ENCODE peak calls at places on chromosomes 7 and 10, in eight cellular contexts. P is endothelial cell of umbilical vein, B is cardiac muscle cell, W is A673, D is upper lobe of right lung, F is aorta, U is breast epithelium, J is left ventricle myocardium inferior. Q is an unnamed sample.

GRCh38 chr7:13111230-13111629 is 423.8 kb downstream of the ARL4A start:
- DNase-seq in F (no peak), B (no peak), D (no peak), W (no peak), U (no peak), J (no peak), P (no peak), Q (no peak)

GRCh38 chr7:71132521-71133231 is 732 bp downstream of the GALNT17 start:
- DNase-seq in P (no peak), D (no peak), J (peak; percentile 18), B (peak; percentile 3), F (peak; percentile 77), U (no peak), W (no peak), Q (peak; percentile 65)

GRCh38 chr7:12103948-12104347 is 107.1 kb upstream of the TMEM106B start:
- DNase-seq in B (no peak), W (no peak), D (no peak), U (no peak), J (no peak), P (no peak), F (no peak), Q (no peak)

GRCh38 chr7:37673523-37673922 is 10.0 kb upstream of the GPR141 start:
- DNase-seq in D (no peak), W (no peak), F (no peak), P (no peak), J (no peak), B (no peak), U (no peak), Q (no peak)

GRCh38 chr10:19549503-19549902 is 266.7 kb upstream of the PLXDC2 start:
- DNase-seq in F (no peak), W (no peak), D (no peak), J (no peak), B (no peak), U (no peak), P (no peak), Q (no peak)

GRCh38 chr10:42177077-42177792 is 461.1 kb downstream of the ZNF33B start:
- DNase-seq in W (no peak), B (no peak), J (no peak), D (no peak), U (no peak), F (no peak), P (no peak), Q (no peak)

GRCh38 chr7:39016609-39017008 is 38.9 kb downstream of the POU6F2 start:
- DNase-seq in F (no peak), P (no peak), U (peak; percentile 51), B (no peak), W (no peak), D (peak; percentile 68), J (no peak), Q (no peak)

GRCh38 chr7:100464210-100464660 is at the start of gene SPACDR:
- DNase-seq in D (no peak), F (no peak), P (no peak), U (no peak), W (no peak), J (no peak), B (no peak), Q (no peak)

GRCh38 chr7:12212051-12212485 is 974 bp downstream of the TMEM106B start:
- DNase-seq in U (no peak), F (no peak), D (no peak), W (peak; percentile 17), P (no peak), J (no peak), B (peak; percentile 10), Q (no peak)

GRCh38 chr10:132397671-132398565 is 918 bp downstream of the PWWP2B start:
- DNase-seq in J (peak; percentile 32), P (peak; percentile 37), D (peak; percentile 74), B (peak; percentile 45), W (peak; percentile 49), U (no peak), F (no peak), Q (peak; percentile 85)

GRCh38 chr10:3323865-3324498 is 151.4 kb upstream of the PITRM1 start:
- DNase-seq in F (no peak), U (no peak), B (peak; percentile 52), D (no peak), W (peak; percentile 54), J (no peak), P (no peak), Q (no peak)

GRCh38 chr10:16832351-16833080 is 15.3 kb upstream of the RSU1 start:
- DNase-seq in P (peak; percentile 98), D (no peak), W (peak; percentile 97), B (peak; percentile 93), J (no peak), F (no peak), U (peak; percentile 60), Q (no peak)

GRCh38 chr7:155282671-155283070 is 15.0 kb upstream of the INSIG1 start:
- DNase-seq in F (no peak), D (peak; percentile 73), B (no peak), J (no peak), P (no peak), W (peak; percentile 12), U (no peak), Q (no peak)

GRCh38 chr7:111363099-111363498 is 199.2 kb downstream of the IMMP2L start:
- DNase-seq in P (no peak), B (peak; percentile 21), U (no peak), D (no peak), F (no peak), J (no peak), W (no peak), Q (no peak)

GRCh38 chr10:116084166-116084565 is 188.8 kb downstream of the GFRA1 start:
- DNase-seq in U (no peak), J (no peak), W (no peak), B (no peak), F (no peak), D (no peak), P (no peak), Q (no peak)

DNA sequence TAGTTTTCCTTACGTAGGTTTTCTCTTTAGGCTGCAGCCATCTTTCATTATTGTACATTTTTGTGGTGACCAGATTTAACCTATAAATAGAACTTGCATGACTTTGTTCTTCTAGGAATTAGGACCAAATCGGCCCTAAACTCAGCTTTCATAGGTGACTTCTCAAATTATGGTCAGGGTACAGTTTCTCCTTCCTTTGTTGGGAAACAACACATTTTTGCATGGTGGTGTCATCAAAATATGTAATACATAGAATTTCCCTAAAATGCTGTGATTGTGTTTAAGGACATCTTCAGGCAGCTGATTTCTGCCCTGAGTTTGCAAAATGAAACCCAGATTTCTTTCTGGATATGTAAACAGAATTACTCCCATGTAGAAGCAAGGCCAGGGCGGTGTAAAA is 120.8 kb upstream of the FAM171A1 start:
- DNase-seq in B (no peak), F (no peak), U (no peak), J (no peak), W (no peak), D (no peak), P (no peak), Q (no peak)
- H3K27ac ChIP-seq in B (no peak overlapping the region), F (no peak overlapping the region), U (no peak overlapping the region), J (no peak overlapping the region), W (no peak overlapping the region), D (no peak overlapping the region), P (no peak overlapping the region), Q (no peak overlapping the region)

DNA sequence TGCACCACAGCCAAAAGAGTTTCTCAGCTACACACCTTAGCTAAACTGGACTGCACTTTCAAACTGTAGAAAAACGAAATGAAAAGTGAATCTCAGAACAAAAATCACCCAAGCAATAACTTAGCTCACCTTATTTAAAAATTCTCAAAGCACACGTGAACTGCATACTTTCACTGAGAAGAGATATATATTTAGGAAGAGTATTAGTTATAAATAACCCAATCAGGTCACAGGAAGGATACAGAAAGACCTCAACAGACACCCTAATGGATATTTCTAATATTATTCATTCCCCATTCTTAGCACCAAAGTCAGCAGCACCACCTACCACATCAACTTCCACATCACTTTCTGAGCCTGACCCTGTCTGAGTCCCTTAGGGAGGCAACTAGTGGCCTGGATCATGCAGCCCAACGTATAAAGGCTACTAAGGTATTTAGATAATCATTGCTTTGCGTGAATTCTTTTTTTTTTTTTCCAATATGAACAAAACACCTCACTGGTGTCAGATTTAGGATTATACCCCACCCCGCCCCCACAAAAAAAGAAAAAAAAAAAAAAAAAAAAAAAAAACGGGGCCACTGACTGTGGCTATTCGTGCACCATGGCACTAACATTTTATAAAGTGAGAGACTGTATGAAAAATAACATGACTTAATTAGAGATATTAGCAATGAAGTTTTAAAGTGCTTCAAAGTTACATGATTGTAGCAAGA is 2.6 kb downstream of the ABI1 start:
- DNase-seq in D (no peak), W (peak; percentile 14), B (no peak), U (no peak), J (no peak), F (no peak), P (no peak), Q (no peak)
- H3K4me1 ChIP-seq in D (peaks cover 43% of the 10 kb centered on the region), W (peaks cover 27% of the 10 kb centered on the region), B (peaks cover 26% of the 10 kb centered on the region), U (no peaks in the 10 kb centered on the region), J (peaks cover 75% of the 10 kb centered on the region), F (peaks cover 2% of the 10 kb centered on the region), P (peaks cover 13% of the 10 kb centered on the region), Q (peaks cover 5% of the 10 kb centered on the region)

GRCh38 chr7:117071597-117071996 is 118.3 kb downstream of the ST7 start:
- DNase-seq in W (no peak), P (no peak), U (no peak), D (no peak), J (no peak), F (no peak), B (no peak), Q (no peak)

GRCh38 chr7:117069379-117069778 is 116.1 kb downstream of the ST7 start:
- DNase-seq in J (no peak), P (no peak), U (no peak), W (no peak), D (no peak), F (no peak), B (no peak), Q (no peak)

GRCh38 chr7:117075934-117076333 is 122.6 kb downstream of the ST7 start:
- DNase-seq in U (no peak), D (no peak), P (no peak), F (no peak), W (no peak), B (no peak), J (no peak), Q (no peak)

GRCh38 chr7:117074378-117074777 is 121.1 kb downstream of the ST7 start:
- DNase-seq in B (no peak), D (no peak), P (no peak), U (no peak), J (no peak), W (peak; percentile 33), F (no peak), Q (no peak)

DNA sequence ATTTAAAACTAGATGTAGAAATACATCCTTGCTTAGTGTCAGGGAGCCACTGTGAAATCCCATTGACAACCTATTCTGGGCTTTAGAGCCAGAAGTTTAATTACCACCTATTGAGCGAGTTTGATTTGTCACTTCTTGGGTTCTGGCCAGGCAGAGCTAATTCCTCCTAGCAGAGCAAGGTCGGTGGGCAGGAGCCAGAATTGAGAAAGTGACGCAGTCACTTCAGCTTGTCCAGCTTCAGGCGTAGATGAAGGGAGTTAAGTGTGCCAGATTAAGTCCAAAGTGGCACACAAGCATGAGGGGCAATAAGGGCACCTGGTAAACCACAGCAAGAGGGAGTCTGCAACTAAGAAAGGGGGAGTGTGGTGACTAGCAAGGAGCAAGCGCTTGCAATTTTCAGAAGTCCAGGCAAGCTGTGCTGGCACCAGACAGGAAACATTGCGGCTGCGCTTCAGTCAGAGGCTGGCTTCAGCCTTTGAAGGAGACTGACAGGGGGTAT is 119.4 kb downstream of the ST7 start:
- DNase-seq in F (peak; percentile 83), J (peak; percentile 44), P (peak; percentile 89), D (peak; percentile 74), U (no peak), W (peak; percentile 94), B (peak; percentile 52), Q (no peak)
- H3K4me3 ChIP-seq in F (no peak overlapping the region), J (peak overlapping the region; percentile 36), P (peak overlapping the region; percentile 16), D (no peak overlapping the region), U (peak overlapping the region; percentile 14), W (peak overlapping the region; percentile 8), B (no peak overlapping the region), Q (no peak overlapping the region)

GRCh38 chr7:106486331-106486730 is 174.6 kb downstream of the CCDC71L start:
- DNase-seq in D (no peak), W (no peak), J (no peak), P (no peak), B (peak; percentile 34), F (no peak), U (no peak), Q (no peak)
- H3K27ac ChIP-seq in D (peak overlapping the region; percentile 18), W (no peak overlapping the region), J (no peak overlapping the region), P (no peak overlapping the region), B (no peak overlapping the region), F (no peak overlapping the region), U (peak overlapping the region; percentile 14), Q (peak overlapping the region; percentile 74)